ENCODE peak calls at places on chromosomes 3 and 15, in ten cellular contexts. One of them, this sample, is unnamed.
A peak's percentile ranks its signal among the peaks of the same experiment; 100 is the strongest.

GRCh38 chr3:192033246-192033645 is 572.3 kb downstream of the PYDC2 start:
- DNase-seq in Daoy: peak; percentile 13
- DNase-seq in SK-N-SH: no peak
- DNase-seq in foreskin fibroblast: no peak
- DNase-seq in left cardiac atrium: no peak
- DNase-seq in amniotic epithelial cell: no peak
- DNase-seq in Calu3: no peak
- DNase-seq in anterior cingulate cortex: no peak
- DNase-seq in fibroblast of mammary gland: no peak
- DNase-seq in stimulated activated CD4-positive, alpha-beta T cell treated with anti-CD3 and anti-CD28 coated beads, Interleukin-4, amount 100 ng/mL, for 48 hours: no peak
- DNase-seq in this sample: peak; percentile 55

GRCh38 chr3:9704343-9705322 is 1.0 kb downstream of the CPNE9 start:
- DNase-seq in SK-N-SH: peak; percentile 95
- DNase-seq in fibroblast of mammary gland: peak; percentile 15
- DNase-seq in amniotic epithelial cell: peak; percentile 20
- DNase-seq in Daoy: peak; percentile 43
- DNase-seq in anterior cingulate cortex: no peak
- DNase-seq in foreskin fibroblast: peak; percentile 16
- DNase-seq in left cardiac atrium: peak; percentile 46
- DNase-seq in stimulated activated CD4-positive, alpha-beta T cell treated with anti-CD3 and anti-CD28 coated beads, Interleukin-4, amount 100 ng/mL, for 48 hours: no peak
- DNase-seq in Calu3: peak; percentile 47
- DNase-seq in this sample: no peak

GRCh38 chr3:3447671-3448070 is 268.2 kb upstream of the CRBN start:
- DNase-seq in left cardiac atrium: no peak
- DNase-seq in stimulated activated CD4-positive, alpha-beta T cell treated with anti-CD3 and anti-CD28 coated beads, Interleukin-4, amount 100 ng/mL, for 48 hours: no peak
- DNase-seq in foreskin fibroblast: no peak
- DNase-seq in amniotic epithelial cell: no peak
- DNase-seq in SK-N-SH: no peak
- DNase-seq in fibroblast of mammary gland: no peak
- DNase-seq in Daoy: no peak
- DNase-seq in anterior cingulate cortex: no peak
- DNase-seq in Calu3: no peak
- DNase-seq in this sample: no peak

GRCh38 chr15:65805019-65805738 is 13.1 kb upstream of the DENND4A start:
- DNase-seq in stimulated activated CD4-positive, alpha-beta T cell treated with anti-CD3 and anti-CD28 coated beads, Interleukin-4, amount 100 ng/mL, for 48 hours: no peak
- DNase-seq in SK-N-SH: peak; percentile 72
- DNase-seq in anterior cingulate cortex: no peak
- DNase-seq in amniotic epithelial cell: peak; percentile 90
- DNase-seq in Calu3: no peak
- DNase-seq in left cardiac atrium: no peak
- DNase-seq in Daoy: no peak
- DNase-seq in foreskin fibroblast: no peak
- DNase-seq in fibroblast of mammary gland: no peak
- DNase-seq in this sample: no peak

GRCh38 chr3:69838696-69839515 is 99.6 kb downstream of the MITF start:
- DNase-seq in Calu3: no peak
- DNase-seq in left cardiac atrium: no peak
- DNase-seq in fibroblast of mammary gland: peak; percentile 88
- DNase-seq in foreskin fibroblast: no peak
- DNase-seq in amniotic epithelial cell: peak; percentile 63
- DNase-seq in SK-N-SH: no peak
- DNase-seq in Daoy: no peak
- DNase-seq in stimulated activated CD4-positive, alpha-beta T cell treated with anti-CD3 and anti-CD28 coated beads, Interleukin-4, amount 100 ng/mL, for 48 hours: no peak
- DNase-seq in anterior cingulate cortex: no peak
- DNase-seq in this sample: no peak

GRCh38 chr3:58691997-58692396 is 25.4 kb upstream of the FAM3D start:
- DNase-seq in stimulated activated CD4-positive, alpha-beta T cell treated with anti-CD3 and anti-CD28 coated beads, Interleukin-4, amount 100 ng/mL, for 48 hours: no peak
- DNase-seq in Calu3: no peak
- DNase-seq in SK-N-SH: no peak
- DNase-seq in foreskin fibroblast: no peak
- DNase-seq in amniotic epithelial cell: peak; percentile 13
- DNase-seq in Daoy: no peak
- DNase-seq in anterior cingulate cortex: no peak
- DNase-seq in fibroblast of mammary gland: peak; percentile 50
- DNase-seq in left cardiac atrium: no peak
- DNase-seq in this sample: no peak

GRCh38 chr3:58021072-58021959 is 13.1 kb downstream of the FLNB start:
- DNase-seq in Daoy: no peak
- DNase-seq in anterior cingulate cortex: no peak
- DNase-seq in foreskin fibroblast: no peak
- DNase-seq in amniotic epithelial cell: no peak
- DNase-seq in fibroblast of mammary gland: no peak
- DNase-seq in left cardiac atrium: no peak
- DNase-seq in SK-N-SH: no peak
- DNase-seq in stimulated activated CD4-positive, alpha-beta T cell treated with anti-CD3 and anti-CD28 coated beads, Interleukin-4, amount 100 ng/mL, for 48 hours: no peak
- DNase-seq in Calu3: peak; percentile 42
- DNase-seq in this sample: no peak

GRCh38 chr3:38616111-38616510 is 33.4 kb downstream of the SCN5A start:
- DNase-seq in amniotic epithelial cell: no peak
- DNase-seq in SK-N-SH: no peak
- DNase-seq in left cardiac atrium: peak; percentile 52
- DNase-seq in Calu3: no peak
- DNase-seq in Daoy: no peak
- DNase-seq in fibroblast of mammary gland: no peak
- DNase-seq in foreskin fibroblast: no peak
- DNase-seq in anterior cingulate cortex: no peak
- DNase-seq in stimulated activated CD4-positive, alpha-beta T cell treated with anti-CD3 and anti-CD28 coated beads, Interleukin-4, amount 100 ng/mL, for 48 hours: no peak
- DNase-seq in this sample: no peak

GRCh38 chr15:92655178-92655995 is at the start of gene FAM174B:
- DNase-seq in Calu3: peak; percentile 68
- DNase-seq in stimulated activated CD4-positive, alpha-beta T cell treated with anti-CD3 and anti-CD28 coated beads, Interleukin-4, amount 100 ng/mL, for 48 hours: peak; percentile 23
- DNase-seq in anterior cingulate cortex: no peak
- DNase-seq in Daoy: peak; percentile 69
- DNase-seq in left cardiac atrium: peak; percentile 54
- DNase-seq in foreskin fibroblast: no peak
- DNase-seq in fibroblast of mammary gland: peak; percentile 7
- DNase-seq in SK-N-SH: peak; percentile 92
- DNase-seq in amniotic epithelial cell: no peak
- DNase-seq in this sample: no peak

This sample was measured in kidney glomerular epithelial cell.